ENCODE peak calls at places on chromosomes 11 and 22, in six cellular contexts. L, X, H, E, W and Y are unnamed samples.

GRCh38 chr11:43130616-43131015 is 181.2 kb upstream of the API5 start:
- DNase-seq in H (no peak), L (no peak), E (no peak), X (no peak), W (no peak), Y (no peak)

GRCh38 chr22:17368727-17369552 is at the start of gene CECR2:
- DNase-seq in X (no peak), E (no peak), H (no peak), L (peak; percentile 18), W (peak; percentile 28), Y (no peak)

GRCh38 chr22:36369922-36370781 is 17.6 kb downstream of the MYH9 start:
- DNase-seq in W (no peak), L (peak; percentile 70), X (peak; percentile 35), H (no peak), E (no peak), Y (no peak)

GRCh38 chr11:12581923-12582322 is 92.3 kb upstream of the TEAD1 start:
- DNase-seq in E (no peak), H (no peak), W (no peak), L (no peak), X (peak; percentile 7), Y (no peak)

GRCh38 chr11:10908215-10908990 is 50.5 kb upstream of the ZBED5 start:
- DNase-seq in L (no peak), W (no peak), H (no peak), E (no peak), X (no peak), Y (no peak)

GRCh38 chr11:118263109-118263508 is 988 bp downstream of the MPZL2 start:
- DNase-seq in H (no peak), L (no peak), E (no peak), W (no peak), X (no peak), Y (no peak)

GRCh38 chr11:2581151-2581930 is 118.5 kb downstream of the KCNQ1OT1 start:
- DNase-seq in E (no peak), X (no peak), H (no peak), W (no peak), L (peak; percentile 6), Y (no peak)

GRCh38 chr22:37337204-37337943 is 55.1 kb downstream of the CYTH4 start:
- DNase-seq in H (no peak), X (no peak), W (no peak), E (no peak), L (no peak), Y (no peak)

GRCh38 chr11:12159351-12160099 is 49.1 kb downstream of the MICAL2 start:
- DNase-seq in E (no peak), X (no peak), L (no peak), W (no peak), H (no peak), Y (no peak)

GRCh38 chr11:129376658-129377341 is 1.2 kb downstream of the BARX2 start:
- DNase-seq in X (no peak), L (no peak), H (no peak), E (no peak), W (no peak), Y (no peak)

GRCh38 chr11:57800444-57801184 is 39.0 kb downstream of the CTNND1 start:
- DNase-seq in H (peak; percentile 84), L (no peak), E (no peak), W (peak; percentile 90), X (peak; percentile 85), Y (no peak)